ENCODE peak calls at places on chromosomes 3 and 15, in ten cellular contexts. D is A549, T is HCT116, X is left ventricle myocardium inferior, R is GM23338, A is tibial nerve, Y is heart right ventricle, S is left lung, N is stomach, H is OCI-LY7. B is an unnamed sample.

GRCh38 chr3:197372076-197372661 is 73.8 kb upstream of the DLG1 start:
- DNase-seq in H (no peak), Y (no peak), R (peak; percentile 35), A (no peak), N (peak; percentile 39), D (no peak), S (no peak), T (no peak), X (no peak), B (no peak)

GRCh38 chr3:120326784-120327183 is 22.4 kb downstream of the LRRC58 start:
- DNase-seq in S (no peak), Y (no peak), T (no peak), D (no peak), X (no peak), N (no peak), H (no peak), R (no peak), A (no peak), B (no peak)

GRCh38 chr3:156176048-156176447 is 55.7 kb downstream of the KCNAB1 start:
- DNase-seq in S (no peak), A (no peak), Y (no peak), T (no peak), X (no peak), H (no peak), D (no peak), R (no peak), N (no peak), B (no peak)

GRCh38 chr15:92909131-92909781 is 9.1 kb downstream of the CHD2 start:
- DNase-seq in N (no peak), A (no peak), T (no peak), H (no peak), R (no peak), S (no peak), X (no peak), Y (no peak), D (no peak), B (no peak)

GRCh38 chr3:155995525-155996370 is 124.6 kb upstream of the KCNAB1 start:
- DNase-seq in A (no peak), Y (no peak), S (no peak), H (peak; percentile 22), N (no peak), R (peak; percentile 69), D (peak; percentile 57), X (no peak), T (peak; percentile 54), B (no peak)

GRCh38 chr3:115004201-115005140 is 142.6 kb downstream of the ZBTB20 start:
- DNase-seq in S (no peak), X (no peak), D (no peak), Y (no peak), N (no peak), T (no peak), R (no peak), A (no peak), H (no peak), B (no peak)

GRCh38 chr3:43248194-43248593 is 38.1 kb upstream of the SNRK start:
- DNase-seq in Y (no peak), N (no peak), H (no peak), A (no peak), R (no peak), D (no peak), X (no peak), T (no peak), S (no peak), B (no peak)

GRCh38 chr3:25854635-25855034 is 64.7 kb downstream of the OXSM start:
- DNase-seq in A (no peak), Y (no peak), X (no peak), D (peak; percentile 16), T (no peak), N (no peak), H (no peak), S (no peak), R (no peak), B (no peak)

GRCh38 chr3:193388371-193388770 is 9.8 kb upstream of the ATP13A5 start:
- DNase-seq in S (no peak), R (no peak), D (no peak), T (no peak), Y (no peak), H (no peak), X (no peak), A (no peak), N (no peak), B (no peak)

GRCh38 chr3:2579206-2579605 is 480.5 kb downstream of the CNTN4 start:
- DNase-seq in Y (peak; percentile 5), D (no peak), N (no peak), X (no peak), R (no peak), H (no peak), T (no peak), A (no peak), S (no peak), B (no peak)

GRCh38 chr3:12984023-12984823 is 89.0 kb downstream of the IQSEC1 start:
- DNase-seq in N (peak; percentile 83), S (peak; percentile 48), Y (peak; percentile 83), A (no peak), R (peak; percentile 86), D (peak; percentile 83), H (peak; percentile 77), T (peak; percentile 43), X (peak; percentile 64), B (peak; percentile 78)

GRCh38 chr15:36571301-36571700 is 8.1 kb upstream of the CDIN1 start:
- DNase-seq in A (no peak), Y (no peak), T (no peak), H (no peak), S (no peak), D (no peak), R (no peak), N (no peak), X (no peak), B (no peak)

GRCh38 chr3:45966969-45967640 is 23.8 kb downstream of the CXCR6 start:
- DNase-seq in N (no peak), R (no peak), S (no peak), D (no peak), T (no peak), A (no peak), Y (no peak), X (no peak), H (no peak), B (no peak)

GRCh38 chr3:100155590-100155989 is 41.3 kb upstream of the FILIP1L start:
- DNase-seq in T (no peak), X (no peak), Y (no peak), H (no peak), N (no peak), A (no peak), S (no peak), R (no peak), D (no peak), B (no peak)

GRCh38 chr3:100159564-100160153 is 45.4 kb upstream of the FILIP1L start:
- DNase-seq in Y (no peak), T (no peak), X (no peak), H (no peak), S (no peak), D (no peak), N (no peak), R (no peak), A (no peak), B (no peak)

GRCh38 chr3:100157617-100158016 is 43.3 kb upstream of the FILIP1L start:
- DNase-seq in H (no peak), Y (no peak), T (no peak), D (no peak), X (no peak), N (no peak), R (peak; percentile 4), A (no peak), S (no peak), B (no peak)

GRCh38 chr3:100160516-100160915 is 46.2 kb upstream of the FILIP1L start:
- DNase-seq in X (no peak), T (no peak), R (no peak), N (no peak), S (no peak), H (no peak), D (no peak), Y (no peak), A (no peak), B (no peak)

GRCh38 chr3:100158877-100159563 is 44.7 kb upstream of the FILIP1L start:
- DNase-seq in Y (peak; percentile 27), R (no peak), A (no peak), T (no peak), X (no peak), N (no peak), D (no peak), S (no peak), H (no peak), B (no peak)
- H3K4me3 ChIP-seq in Y (no peak overlapping the region), R (no peak overlapping the region), A (no peak overlapping the region), T (no peak overlapping the region), X (no peak overlapping the region), N (no peak overlapping the region), D (no peak overlapping the region), S (no peak overlapping the region), H (no peak overlapping the region), B (peak overlapping the region; percentile 37)

GRCh38 chr3:142947352-142947751 is 16.1 kb downstream of the PAQR9 start:
- DNase-seq in Y (no peak), H (no peak), D (no peak), A (no peak), X (no peak), N (no peak), R (peak; percentile 69), T (no peak), S (no peak), B (peak; percentile 47)
- H3K4me3 ChIP-seq in Y (peak overlapping the region; percentile 41), H (no peak overlapping the region), D (no peak overlapping the region), A (no peak overlapping the region), X (peak overlapping the region; percentile 58), N (no peak overlapping the region), R (peak overlapping the region; percentile 48), T (no peak overlapping the region), S (no peak overlapping the region), B (peak overlapping the region; percentile 36)

GRCh38 chr15:75346796-75347221 is at the start of gene NEIL1:
- DNase-seq in D (no peak), Y (no peak), R (peak; percentile 74), A (no peak), S (no peak), T (peak; percentile 59), N (peak; percentile 42), X (no peak), H (no peak), B (peak; percentile 48)

GRCh38 chr15:75348034-75348562 is 1.3 kb downstream of the NEIL1 start:
- DNase-seq in Y (no peak), T (no peak), X (no peak), A (no peak), N (no peak), H (no peak), R (no peak), D (no peak), S (no peak), B (peak; percentile 64)

GRCh38 chr15:75349851-75350588 is 3.2 kb downstream of the NEIL1 start:
- DNase-seq in X (no peak), H (peak; percentile 83), S (peak; percentile 61), A (no peak), D (no peak), R (no peak), T (no peak), Y (no peak), N (peak; percentile 58), B (no peak)

GRCh38 chr15:75348563-75349350 is 1.9 kb downstream of the NEIL1 start:
- DNase-seq in H (no peak), Y (no peak), S (no peak), T (no peak), X (no peak), N (peak; percentile 40), D (no peak), A (no peak), R (peak; percentile 63), B (peak; percentile 58)

GRCh38 chr15:75347222-75348033 is 589 bp downstream of the NEIL1 start:
- DNase-seq in R (peak; percentile 85), N (peak; percentile 68), T (peak; percentile 16), X (peak; percentile 70), Y (peak; percentile 74), A (no peak), D (peak; percentile 55), H (peak; percentile 96), S (peak; percentile 70), B (peak; percentile 65)
- H3K4me3 ChIP-seq in R (peak overlapping the region; percentile 95), N (peak overlapping the region; percentile 80), T (peak overlapping the region; percentile 87), X (peak overlapping the region; percentile 88), Y (peak overlapping the region; percentile 94), A (peak overlapping the region; percentile 77), D (peak overlapping the region; percentile 91), H (peak overlapping the region; percentile 88), S (peak overlapping the region; percentile 74), B (peak overlapping the region; percentile 96)

GRCh38 chr15:50248994-50249586 is 16.4 kb downstream of the HDC start:
- DNase-seq in N (no peak), S (no peak), D (no peak), A (no peak), Y (no peak), H (no peak), R (no peak), X (no peak), T (no peak), B (no peak)
- H3K4me3 ChIP-seq in N (no peak overlapping the region), S (no peak overlapping the region), D (no peak overlapping the region), A (no peak overlapping the region), Y (no peak overlapping the region), H (no peak overlapping the region), R (no peak overlapping the region), X (no peak overlapping the region), T (no peak overlapping the region), B (no peak overlapping the region)

B was measured in psoas muscle.